ENCODE peak calls at places on chromosomes 12 and 14, in six cellular contexts. S is mucosa of gallbladder; E is Jurkat, Clone E6-1; N is neuronal stem cell; W is M059J; L is stimulated activated CD4-positive, alpha-beta T cell treated with anti-CD3 and anti-CD28 coated beads, Interleukin-15, amount 100 ng/mL, for 1 hour. Y is an unnamed sample.
A peak's percentile ranks its signal among the peaks of the same experiment; 100 is the strongest.

GRCh38 chr12:116210131-116210530 is 67.4 kb downstream of the MED13L start:
- DNase-seq in N (no peak), W (no peak), L (no peak), S (no peak), E (no peak), Y (no peak)

GRCh38 chr14:37093364-37093763 is 79.0 kb downstream of the SLC25A21 start:
- DNase-seq in L (no peak), W (no peak), E (no peak), S (no peak), N (no peak), Y (no peak)

GRCh38 chr12:5945071-5946008 is at the start of gene ANO2:
- DNase-seq in W (peak; percentile 32), E (no peak), L (no peak), S (no peak), N (peak; percentile 62), Y (peak; percentile 10)

GRCh38 chr12:52720487-52720886 is 17.2 kb upstream of the KRT77 start:
- DNase-seq in S (no peak), N (no peak), E (no peak), W (peak; percentile 19), L (no peak), Y (no peak)

GRCh38 chr12:120230326-120230973 is 29.5 kb upstream of the RPLP0 start:
- DNase-seq in S (peak; percentile 59), L (no peak), N (peak; percentile 80), W (peak; percentile 98), E (no peak), Y (peak; percentile 91)

GRCh38 chr14:33348510-33348909 is 409.8 kb downstream of the NPAS3 start:
- DNase-seq in S (no peak), L (no peak), N (no peak), E (no peak), W (no peak), Y (no peak)

GRCh38 chr14:51004801-51005526 is 60.7 kb upstream of the PYGL start:
- DNase-seq in W (peak; percentile 82), S (no peak), N (no peak), L (no peak), E (no peak), Y (no peak)

GRCh38 chr14:102893452-102893851 is 29.0 kb upstream of the AMN start:
- DNase-seq in W (no peak), L (no peak), N (no peak), E (no peak), S (peak; percentile 81), Y (peak; percentile 16)

GRCh38 chr12:6540181-6540877 is 6.0 kb downstream of the GAPDH start:
- DNase-seq in E (peak; percentile 45), L (no peak), W (peak; percentile 87), N (no peak), S (peak; percentile 87), Y (peak; percentile 89)

GRCh38 chr12:92543359-92543758 is 159.4 kb upstream of the PLEKHG7 start:
- DNase-seq in W (no peak), E (no peak), S (peak; percentile 70), L (no peak), N (no peak), Y (no peak)

GRCh38 chr12:46260153-46260912 is 8.5 kb downstream of the SLC38A1 start:
- DNase-seq in S (no peak), L (no peak), E (no peak), W (peak; percentile 71), N (no peak), Y (peak; percentile 14)

GRCh38 chr12:24705741-24706358 is 243.1 kb downstream of the BCAT1 start:
- DNase-seq in E (no peak), S (no peak), N (no peak), W (no peak), L (no peak), Y (no peak)

GRCh38 chr12:47094804-47095203 is 15.0 kb upstream of the AMIGO2 start:
- DNase-seq in N (no peak), W (peak; percentile 92), L (no peak), E (peak; percentile 44), S (no peak), Y (no peak)

GRCh38 chr12:51174501-51174900 is 1.6 kb upstream of the TFCP2 start:
- DNase-seq in E (no peak), W (no peak), N (no peak), S (no peak), L (no peak), Y (no peak)

GRCh38 chr12:131116437-131117117 is 162.9 kb downstream of the ADGRD1 start:
- DNase-seq in S (peak; percentile 36), E (no peak), L (no peak), N (no peak), W (no peak), Y (no peak)

GRCh38 chr14:71680733-71681387 is 251.4 kb upstream of the RGS6 start:
- DNase-seq in E (no peak), S (no peak), W (no peak), N (peak; percentile 29), L (no peak), Y (no peak)

GRCh38 chr12:55631743-55632142 is 4.9 kb upstream of the OR10P1 start:
- DNase-seq in S (no peak), W (no peak), L (no peak), E (no peak), N (no peak), Y (no peak)